ENCODE peak calls at places on chromosomes 2 and 18, in nine cellular contexts. T, X, O, V, M, D, J, A and I are unnamed samples.

GRCh38 chr2:131093066-131093842 is at the start of gene FAM168B:
- DNase-seq in T (peak; percentile 95), X (peak; percentile 80), O (peak; percentile 98), V (peak; percentile 81), M (peak; percentile 91), D (peak; percentile 88), J (peak; percentile 90), A (peak; percentile 94), I (peak; percentile 92)

GRCh38 chr2:40579247-40579646 is 127.4 kb upstream of the SLC8A1 start:
- DNase-seq in T (no peak), X (no peak), O (no peak), V (no peak), M (no peak), D (no peak), J (no peak), A (no peak), I (no peak)

GRCh38 chr2:182047544-182047943 is 61.9 kb downstream of the PPP1R1C start:
- DNase-seq in T (no peak), X (no peak), O (no peak), V (no peak), M (no peak), D (no peak), J (no peak), A (no peak), I (no peak)

GRCh38 chr2:50614056-50614455 is 417.9 kb downstream of the NRXN1 start:
- DNase-seq in T (no peak), X (no peak), O (no peak), V (no peak), M (no peak), D (no peak), J (no peak), A (no peak), I (no peak)

GRCh38 chr2:222024934-222025890 is 273.6 kb downstream of the PAX3 start:
- DNase-seq in T (no peak), X (no peak), O (no peak), V (no peak), M (peak; percentile 23), D (no peak), J (peak; percentile 23), A (no peak), I (peak; percentile 69)

GRCh38 chr18:43961713-43962112 is 684.4 kb upstream of the SYT4 start:
- DNase-seq in T (no peak), X (no peak), O (no peak), V (no peak), M (no peak), D (no peak), J (peak; percentile 0), A (no peak), I (no peak)

GRCh38 chr2:20231632-20232031 is 6.7 kb upstream of the SDC1 start:
- DNase-seq in T (peak; percentile 39), X (peak; percentile 92), O (no peak), V (no peak), M (peak; percentile 88), D (no peak), J (peak; percentile 97), A (peak; percentile 77), I (no peak)

GRCh38 chr18:11994708-11995444 is 13.6 kb downstream of the IMPA2 start:
- DNase-seq in T (no peak), X (no peak), O (peak; percentile 61), V (no peak), M (peak; percentile 18), D (peak; percentile 57), J (no peak), A (no peak), I (no peak)

GRCh38 chr2:175633227-175633626 is 368.8 kb downstream of the LNPK start:
- DNase-seq in T (no peak), X (no peak), O (no peak), V (no peak), M (no peak), D (no peak), J (peak; percentile 6), A (no peak), I (no peak)

GRCh38 chr2:141869572-141869971 is 261.2 kb downstream of the LRP1B start:
- DNase-seq in T (no peak), X (no peak), O (no peak), V (no peak), M (no peak), D (no peak), J (no peak), A (no peak), I (no peak)

GRCh38 chr2:32947484-32948143 is 861 bp downstream of the LTBP1 start:
- DNase-seq in T (peak; percentile 82), X (no peak), O (peak; percentile 79), V (no peak), M (peak; percentile 70), D (peak; percentile 68), J (peak; percentile 32), A (peak; percentile 65), I (peak; percentile 52)

GRCh38 chr2:157046396-157046795 is 211.1 kb upstream of the GALNT5 start:
- DNase-seq in T (no peak), X (no peak), O (no peak), V (no peak), M (no peak), D (no peak), J (no peak), A (no peak), I (no peak)

GRCh38 chr2:25378731-25379490 is 37.2 kb upstream of the DNMT3A start:
- DNase-seq in T (no peak), X (no peak), O (peak; percentile 71), V (no peak), M (no peak), D (peak; percentile 26), J (no peak), A (peak; percentile 53), I (no peak)

GRCh38 chr18:75216926-75217303 is 6.3 kb downstream of the TSHZ1 start:
- DNase-seq in T (no peak), X (no peak), O (no peak), V (no peak), M (peak; percentile 44), D (no peak), J (peak; percentile 49), A (no peak), I (no peak)

GRCh38 chr18:70288171-70288850 is 534 bp upstream of the SOCS6 start:
- DNase-seq in T (peak; percentile 62), X (no peak), O (no peak), V (no peak), M (peak; percentile 61), D (no peak), J (peak; percentile 53), A (peak; percentile 78), I (no peak)

GRCh38 chr18:11047156-11047555 is 102.2 kb downstream of the PIEZO2 start:
- DNase-seq in T (no peak), X (no peak), O (no peak), V (no peak), M (no peak), D (no peak), J (no peak), A (no peak), I (no peak)

GRCh38 chr2:127332335-127332734 is 38.4 kb upstream of the ERCC3 start:
- DNase-seq in T (no peak), X (no peak), O (no peak), V (no peak), M (no peak), D (no peak), J (no peak), A (no peak), I (no peak)

GRCh38 chr2:95382686-95383634 is 19.5 kb upstream of the FAHD2A start:
- DNase-seq in T (no peak), X (no peak), O (no peak), V (no peak), M (no peak), D (no peak), J (no peak), A (peak; percentile 54), I (no peak)

GRCh38 chr2:16061406-16062217 is 121.3 kb downstream of the MYCN start:
- DNase-seq in T (no peak), X (no peak), O (no peak), V (no peak), M (no peak), D (no peak), J (no peak), A (no peak), I (no peak)

GRCh38 chr2:16063955-16064633 is 123.7 kb downstream of the MYCN start:
- DNase-seq in T (no peak), X (no peak), O (no peak), V (no peak), M (no peak), D (no peak), J (no peak), A (no peak), I (no peak)

GRCh38 chr2:16063251-16063850 is 123.0 kb downstream of the MYCN start:
- DNase-seq in T (no peak), X (no peak), O (no peak), V (no peak), M (no peak), D (no peak), J (no peak), A (no peak), I (no peak)

GRCh38 chr2:16060936-16061338 is 120.6 kb downstream of the MYCN start:
- DNase-seq in T (no peak), X (no peak), O (no peak), V (no peak), M (no peak), D (no peak), J (no peak), A (no peak), I (no peak)

GRCh38 chr2:16062471-16063250 is 122.3 kb downstream of the MYCN start:
- DNase-seq in T (no peak), X (no peak), O (no peak), V (no peak), M (no peak), D (no peak), J (no peak), A (no peak), I (no peak)
- H3K9me3 ChIP-seq in T (no peaks in the 10 kb centered on the region), X (peaks cover 10% of the 10 kb centered on the region), O (peaks cover 34% of the 10 kb centered on the region), V (no peaks in the 10 kb centered on the region), M (peaks cover 17% of the 10 kb centered on the region), D (peaks cover 25% of the 10 kb centered on the region), J (peaks cover 2% of the 10 kb centered on the region), A (peaks cover 6% of the 10 kb centered on the region), I (no peaks in the 10 kb centered on the region)

DNA sequence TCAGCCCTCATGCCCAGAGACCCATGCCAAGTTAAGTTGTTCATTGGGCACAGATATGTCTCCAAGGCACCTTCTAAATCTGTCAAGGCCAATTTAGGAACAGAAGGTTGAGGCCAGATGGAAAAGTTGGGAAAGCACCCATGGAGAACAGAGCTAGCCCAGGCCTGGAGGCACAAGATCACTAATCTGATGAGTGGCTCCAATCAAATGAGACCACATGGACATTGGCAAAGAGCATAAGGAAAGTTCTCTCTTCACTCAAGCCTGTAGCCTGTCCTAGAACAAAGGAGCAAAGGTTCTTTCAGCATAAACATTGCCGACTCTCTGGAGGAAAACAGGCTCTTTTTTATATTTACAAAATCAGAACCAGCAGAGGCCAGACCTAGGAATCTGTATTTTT is 154.8 kb downstream of the RNF152 start:
- DNase-seq in T (no peak), X (no peak), O (no peak), V (peak; percentile 68), M (no peak), D (no peak), J (peak; percentile 66), A (no peak), I (no peak)
- H3K9me3 ChIP-seq in T (no peaks in the 10 kb centered on the region), X (no peaks in the 10 kb centered on the region), O (no peaks in the 10 kb centered on the region), V (no peaks in the 10 kb centered on the region), M (no peaks in the 10 kb centered on the region), D (no peaks in the 10 kb centered on the region), J (no peaks in the 10 kb centered on the region), A (no peaks in the 10 kb centered on the region), I (no peaks in the 10 kb centered on the region)

GRCh38 chr2:16079637-16080036 is 139.3 kb downstream of the MYCN start:
- DNase-seq in T (no peak), X (no peak), O (no peak), V (no peak), M (no peak), D (no peak), J (peak; percentile 22), A (no peak), I (no peak)
- H3K9me3 ChIP-seq in T (no peaks in the 10 kb centered on the region), X (no peaks in the 10 kb centered on the region), O (no peaks in the 10 kb centered on the region), V (no peaks in the 10 kb centered on the region), M (no peaks in the 10 kb centered on the region), D (no peaks in the 10 kb centered on the region), J (no peaks in the 10 kb centered on the region), A (no peaks in the 10 kb centered on the region), I (no peaks in the 10 kb centered on the region)

GRCh38 chr18:78473563-78473962 is 506.1 kb upstream of the SALL3 start:
- DNase-seq in T (no peak), X (no peak), O (no peak), V (no peak), M (no peak), D (no peak), J (no peak), A (no peak), I (no peak)
- H3K9me3 ChIP-seq in T (no peaks in the 10 kb centered on the region), X (no peaks in the 10 kb centered on the region), O (no peaks in the 10 kb centered on the region), V (no peaks in the 10 kb centered on the region), M (peaks cover 15% of the 10 kb centered on the region), D (no peaks in the 10 kb centered on the region), J (no peaks in the 10 kb centered on the region), A (no peaks in the 10 kb centered on the region), I (no peaks in the 10 kb centered on the region)